ENCODE peak calls at places on chromosome 13, in ten cellular contexts. V, I, H, W, R, O, T, D, K and C are unnamed samples.

GRCh38 chr13:97252735-97253134 is 30.6 kb downstream of the MBNL2 start:
- DNase-seq in V (no peak), I (no peak), H (no peak), W (no peak), R (no peak), O (no peak), T (no peak), D (no peak), K (no peak), C (no peak)

GRCh38 chr13:24512208-24513068 is at the start of gene PARP4:
- DNase-seq in V (peak), I (peak), H (peak), W (peak), R (peak), O (peak), T (peak), D (peak), K (peak), C (peak)

GRCh38 chr13:28321751-28322150 is 173.2 kb downstream of the FLT1 start:
- DNase-seq in V (no peak), I (no peak), H (no peak), W (no peak), R (no peak), O (no peak), T (no peak), D (no peak), K (peak), C (peak)

GRCh38 chr13:67097856-67098255 is 132.3 kb downstream of the PCDH9 start:
- DNase-seq in V (no peak), I (no peak), H (no peak), W (no peak), R (no peak), O (no peak), T (no peak), D (no peak), K (no peak), C (no peak)

GRCh38 chr13:88051746-88052482 is 380.7 kb downstream of the SLITRK5 start:
- DNase-seq in V (peak), I (peak), H (peak), W (no peak), R (no peak), O (no peak), T (no peak), D (no peak), K (no peak), C (no peak)

GRCh38 chr13:30847697-30848307 is 58.3 kb upstream of the MEDAG start:
- DNase-seq in V (no peak), I (no peak), H (no peak), W (no peak), R (no peak), O (no peak), T (peak), D (no peak), K (peak), C (peak)

GRCh38 chr13:53143757-53144320 is 115.2 kb downstream of the OLFM4 start:
- DNase-seq in V (no peak), I (no peak), H (no peak), W (no peak), R (no peak), O (no peak), T (no peak), D (no peak), K (no peak), C (no peak)

GRCh38 chr13:103523853-103524252 is 457.6 kb upstream of the SLC10A2 start:
- DNase-seq in V (no peak), I (no peak), H (no peak), W (no peak), R (no peak), O (no peak), T (no peak), D (no peak), K (no peak), C (no peak)

GRCh38 chr13:111586291-111586690 is 265.8 kb downstream of the TEX29 start:
- DNase-seq in V (no peak), I (no peak), H (no peak), W (no peak), R (no peak), O (no peak), T (no peak), D (no peak), K (no peak), C (no peak)

GRCh38 chr13:97028441-97029299 is 34.4 kb upstream of the OXGR1 start:
- DNase-seq in V (no peak), I (peak), H (no peak), W (no peak), R (peak), O (peak), T (peak), D (peak), K (peak), C (peak)

GRCh38 chr13:42969558-42970172 is 22.4 kb downstream of the EPSTI1 start:
- DNase-seq in V (peak), I (peak), H (peak), W (no peak), R (peak), O (peak), T (peak), D (peak), K (peak), C (peak)

GRCh38 chr13:109989155-109989554 is 202.8 kb upstream of the IRS2 start:
- DNase-seq in V (no peak), I (no peak), H (no peak), W (no peak), R (no peak), O (no peak), T (no peak), D (no peak), K (peak), C (peak)

GRCh38 chr13:93305886-93306285 is 79.3 kb downstream of the GPC6 start:
- DNase-seq in V (no peak), I (no peak), H (no peak), W (no peak), R (no peak), O (no peak), T (no peak), D (no peak), K (no peak), C (peak)

GRCh38 chr13:109309625-109310363 is 476.6 kb downstream of the IRS2 start:
- DNase-seq in V (no peak), I (no peak), H (no peak), W (no peak), R (no peak), O (peak), T (no peak), D (no peak), K (no peak), C (no peak)

GRCh38 chr13:39684531-39685137 is 29.2 kb downstream of the COG6 start:
- DNase-seq in V (no peak), I (no peak), H (no peak), W (no peak), R (no peak), O (no peak), T (peak), D (no peak), K (peak), C (peak)

GRCh38 chr13:67408823-67409222 is 178.7 kb upstream of the PCDH9 start:
- DNase-seq in V (no peak), I (peak), H (no peak), W (no peak), R (no peak), O (no peak), T (peak), D (no peak), K (peak), C (no peak)

GRCh38 chr13:30978981-30979956 is 46.8 kb downstream of the TEX26 start:
- DNase-seq in V (no peak), I (peak), H (no peak), W (no peak), R (peak), O (no peak), T (no peak), D (no peak), K (no peak), C (no peak)

GRCh38 chr13:93847162-93847561 is 620.6 kb downstream of the GPC6 start:
- DNase-seq in V (no peak), I (no peak), H (no peak), W (no peak), R (no peak), O (no peak), T (peak), D (no peak), K (peak), C (peak)

GRCh38 chr13:31204592-31204991 is 4.8 kb downstream of the B3GLCT start:
- DNase-seq in V (no peak), I (no peak), H (no peak), W (no peak), R (no peak), O (no peak), T (peak), D (no peak), K (peak), C (peak)

GRCh38 chr13:44355643-44356042 is 18.0 kb upstream of the SERP2 start:
- DNase-seq in V (no peak), I (no peak), H (no peak), W (no peak), R (no peak), O (no peak), T (no peak), D (no peak), K (no peak), C (no peak)

GRCh38 chr13:96285729-96286128 is 195.8 kb downstream of the HS6ST3 start:
- DNase-seq in V (no peak), I (no peak), H (no peak), W (no peak), R (no peak), O (no peak), T (no peak), D (no peak), K (no peak), C (no peak)

GRCh38 chr13:25874907-25875306 is 176.9 kb downstream of the SHISA2 start:
- DNase-seq in V (no peak), I (no peak), H (peak), W (no peak), R (peak), O (no peak), T (no peak), D (no peak), K (peak), C (no peak)

GRCh38 chr13:51235756-51236564 is 13.8 kb downstream of the FAM124A start:
- DNase-seq in V (no peak), I (no peak), H (no peak), W (no peak), R (no peak), O (no peak), T (no peak), D (no peak), K (no peak), C (no peak)

GRCh38 chr13:34623331-34623730 is 318.7 kb upstream of the NBEA start:
- DNase-seq in V (no peak), I (no peak), H (no peak), W (no peak), R (no peak), O (no peak), T (no peak), D (no peak), K (no peak), C (no peak)

GRCh38 chr13:111116830-111117229 is 1.7 kb downstream of the ARHGEF7 start:
- DNase-seq in V (no peak), I (no peak), H (no peak), W (no peak), R (no peak), O (no peak), T (no peak), D (no peak), K (no peak), C (peak)

GRCh38 chr13:112759053-112759452 is 69.2 kb downstream of the ATP11A start:
- DNase-seq in V (no peak), I (no peak), H (peak), W (no peak), R (no peak), O (no peak), T (no peak), D (no peak), K (no peak), C (no peak)
- H3K27ac ChIP-seq in V (peak), I (no peak), H (no peak), W (no peak), R (no peak), O (no peak), T (no peak), D (no peak), K (no peak), C (no peak)

GRCh38 chr13:33219926-33220325 is 65.6 kb downstream of the STARD13 start:
- DNase-seq in V (no peak), I (no peak), H (no peak), W (no peak), R (no peak), O (no peak), T (no peak), D (no peak), K (no peak), C (no peak)
- H3K27ac ChIP-seq in V (no peak), I (peak), H (no peak), W (no peak), R (no peak), O (no peak), T (no peak), D (no peak), K (no peak), C (no peak)

GRCh38 chr13:82717249-82717648 is 1165.0 kb downstream of the SLITRK1 start:
- DNase-seq in V (no peak), I (no peak), H (no peak), W (no peak), R (no peak), O (no peak), T (peak), D (no peak), K (peak), C (peak)
- H3K27ac ChIP-seq in V (no peak), I (no peak), H (no peak), W (no peak), R (no peak), O (no peak), T (peak), D (no peak), K (no peak), C (no peak)

GRCh38 chr13:49810825-49811526 is 18.5 kb upstream of the KPNA3 start:
- DNase-seq in V (no peak), I (no peak), H (no peak), W (no peak), R (no peak), O (no peak), T (peak), D (no peak), K (peak), C (peak)
- H3K27ac ChIP-seq in V (no peak), I (no peak), H (no peak), W (no peak), R (no peak), O (no peak), T (no peak), D (no peak), K (no peak), C (peak)